ENCODE peak calls at places on chromosomes 16 and 17, in nine cellular contexts. One of them, this sample, is unnamed.

GRCh38 chr17:81912441-81913309 is 1.5 kb upstream of the PCYT2 start:
- DNase-seq in substantia nigra: no peak
- DNase-seq in kidney: no peak
- DNase-seq in NT2/D1: no peak
- DNase-seq in NCI-H460: no peak
- DNase-seq in C1 segment of cervical spinal cord: no peak
- DNase-seq in smooth muscle cell of the brain vasculature: no peak
- DNase-seq in ELR: peak
- DNase-seq in mesendoderm: no peak
- DNase-seq in this sample: no peak

GRCh38 chr16:10972956-10973464 is 28.6 kb downstream of the CLEC16A start:
- DNase-seq in NT2/D1: no peak
- DNase-seq in smooth muscle cell of the brain vasculature: no peak
- DNase-seq in kidney: no peak
- DNase-seq in ELR: no peak
- DNase-seq in mesendoderm: no peak
- DNase-seq in substantia nigra: no peak
- DNase-seq in C1 segment of cervical spinal cord: no peak
- DNase-seq in NCI-H460: no peak
- DNase-seq in this sample: no peak

GRCh38 chr17:63279498-63280230 is 166.4 kb downstream of the CYB561 start:
- DNase-seq in ELR: peak
- DNase-seq in C1 segment of cervical spinal cord: no peak
- DNase-seq in mesendoderm: no peak
- DNase-seq in NCI-H460: no peak
- DNase-seq in NT2/D1: no peak
- DNase-seq in kidney: no peak
- DNase-seq in smooth muscle cell of the brain vasculature: no peak
- DNase-seq in substantia nigra: no peak
- DNase-seq in this sample: no peak

GRCh38 chr16:86994651-86995171 is 322.5 kb downstream of the C16orf95 start:
- DNase-seq in NT2/D1: no peak
- DNase-seq in NCI-H460: no peak
- DNase-seq in ELR: peak
- DNase-seq in kidney: peak
- DNase-seq in mesendoderm: no peak
- DNase-seq in C1 segment of cervical spinal cord: no peak
- DNase-seq in smooth muscle cell of the brain vasculature: peak
- DNase-seq in substantia nigra: no peak
- DNase-seq in this sample: peak

GRCh38 chr17:63476494-63476856 is 386 bp upstream of the ACE start:
- DNase-seq in smooth muscle cell of the brain vasculature: no peak
- DNase-seq in C1 segment of cervical spinal cord: no peak
- DNase-seq in mesendoderm: peak
- DNase-seq in NCI-H460: no peak
- DNase-seq in ELR: peak
- DNase-seq in NT2/D1: no peak
- DNase-seq in kidney: no peak
- DNase-seq in substantia nigra: no peak
- DNase-seq in this sample: peak

GRCh38 chr16:4316732-4317461 is 1.0 kb downstream of the GLIS2 start:
- DNase-seq in substantia nigra: no peak
- DNase-seq in NCI-H460: peak
- DNase-seq in kidney: peak
- DNase-seq in C1 segment of cervical spinal cord: peak
- DNase-seq in ELR: peak
- DNase-seq in smooth muscle cell of the brain vasculature: no peak
- DNase-seq in mesendoderm: no peak
- DNase-seq in NT2/D1: no peak
- DNase-seq in this sample: peak

GRCh38 chr16:73213761-73214480 is 166.0 kb upstream of the ZFHX3 start:
- DNase-seq in NCI-H460: no peak
- DNase-seq in ELR: no peak
- DNase-seq in substantia nigra: no peak
- DNase-seq in smooth muscle cell of the brain vasculature: no peak
- DNase-seq in mesendoderm: no peak
- DNase-seq in NT2/D1: no peak
- DNase-seq in C1 segment of cervical spinal cord: no peak
- DNase-seq in kidney: no peak
- DNase-seq in this sample: no peak

GRCh38 chr17:46024590-46024989 is 25.5 kb downstream of the STH start:
- DNase-seq in mesendoderm: no peak
- DNase-seq in ELR: no peak
- DNase-seq in smooth muscle cell of the brain vasculature: no peak
- DNase-seq in NT2/D1: no peak
- DNase-seq in NCI-H460: no peak
- DNase-seq in substantia nigra: no peak
- DNase-seq in C1 segment of cervical spinal cord: no peak
- DNase-seq in kidney: no peak
- DNase-seq in this sample: no peak

GRCh38 chr17:2571523-2572303 is 21.7 kb upstream of the PAFAH1B1 start:
- DNase-seq in ELR: no peak
- DNase-seq in smooth muscle cell of the brain vasculature: no peak
- DNase-seq in C1 segment of cervical spinal cord: no peak
- DNase-seq in NT2/D1: no peak
- DNase-seq in NCI-H460: no peak
- DNase-seq in mesendoderm: no peak
- DNase-seq in substantia nigra: no peak
- DNase-seq in kidney: no peak
- DNase-seq in this sample: no peak

GRCh38 chr16:82037666-82038065 is 2.6 kb downstream of the HSD17B2 start:
- DNase-seq in NCI-H460: no peak
- DNase-seq in mesendoderm: no peak
- DNase-seq in substantia nigra: no peak
- DNase-seq in NT2/D1: no peak
- DNase-seq in smooth muscle cell of the brain vasculature: no peak
- DNase-seq in C1 segment of cervical spinal cord: no peak
- DNase-seq in ELR: no peak
- DNase-seq in kidney: no peak
- DNase-seq in this sample: no peak

GRCh38 chr17:79544142-79544914 is 66.5 kb downstream of the RBFOX3 start:
- DNase-seq in substantia nigra: no peak
- DNase-seq in NT2/D1: no peak
- DNase-seq in NCI-H460: no peak
- DNase-seq in C1 segment of cervical spinal cord: peak
- DNase-seq in smooth muscle cell of the brain vasculature: no peak
- DNase-seq in ELR: no peak
- DNase-seq in kidney: peak
- DNase-seq in mesendoderm: no peak
- DNase-seq in this sample: no peak

GRCh38 chr16:15055141-15056053 is 477 bp downstream of the NTAN1 start:
- DNase-seq in smooth muscle cell of the brain vasculature: no peak
- DNase-seq in kidney: peak
- DNase-seq in substantia nigra: no peak
- DNase-seq in C1 segment of cervical spinal cord: no peak
- DNase-seq in ELR: peak
- DNase-seq in NCI-H460: no peak
- DNase-seq in mesendoderm: peak
- DNase-seq in NT2/D1: peak
- DNase-seq in this sample: no peak

GRCh38 chr16:66254106-66254505 is 112.4 kb upstream of the CDH5 start:
- DNase-seq in ELR: no peak
- DNase-seq in NT2/D1: no peak
- DNase-seq in NCI-H460: no peak
- DNase-seq in C1 segment of cervical spinal cord: no peak
- DNase-seq in smooth muscle cell of the brain vasculature: no peak
- DNase-seq in substantia nigra: no peak
- DNase-seq in kidney: peak
- DNase-seq in mesendoderm: no peak
- DNase-seq in this sample: no peak

GRCh38 chr17:61806081-61806828 is 57.1 kb downstream of the BRIP1 start:
- DNase-seq in mesendoderm: peak
- DNase-seq in NT2/D1: no peak
- DNase-seq in kidney: no peak
- DNase-seq in C1 segment of cervical spinal cord: no peak
- DNase-seq in NCI-H460: no peak
- DNase-seq in substantia nigra: no peak
- DNase-seq in smooth muscle cell of the brain vasculature: no peak
- DNase-seq in ELR: no peak
- DNase-seq in this sample: no peak

GRCh38 chr17:43545383-43545632 is 832 bp downstream of the ETV4 start:
- DNase-seq in mesendoderm: no peak
- DNase-seq in NCI-H460: no peak
- DNase-seq in smooth muscle cell of the brain vasculature: no peak
- DNase-seq in substantia nigra: no peak
- DNase-seq in kidney: no peak
- DNase-seq in ELR: peak
- DNase-seq in C1 segment of cervical spinal cord: no peak
- DNase-seq in NT2/D1: no peak
- DNase-seq in this sample: no peak

GRCh38 chr16:23514381-23515152 is 4.3 kb upstream of the GGA2 start:
- DNase-seq in C1 segment of cervical spinal cord: no peak
- DNase-seq in NT2/D1: no peak
- DNase-seq in substantia nigra: no peak
- DNase-seq in kidney: peak
- DNase-seq in mesendoderm: no peak
- DNase-seq in NCI-H460: no peak
- DNase-seq in smooth muscle cell of the brain vasculature: no peak
- DNase-seq in ELR: no peak
- DNase-seq in this sample: no peak

GRCh38 chr16:53968454-53968853 is 264.5 kb downstream of the FTO start:
- DNase-seq in NT2/D1: no peak
- DNase-seq in kidney: no peak
- DNase-seq in substantia nigra: no peak
- DNase-seq in ELR: no peak
- DNase-seq in mesendoderm: peak
- DNase-seq in NCI-H460: no peak
- DNase-seq in smooth muscle cell of the brain vasculature: peak
- DNase-seq in C1 segment of cervical spinal cord: no peak
- DNase-seq in this sample: no peak

GRCh38 chr16:85983606-85984005 is 84.6 kb downstream of the IRF8 start:
- DNase-seq in mesendoderm: no peak
- DNase-seq in ELR: no peak
- DNase-seq in kidney: peak
- DNase-seq in substantia nigra: no peak
- DNase-seq in smooth muscle cell of the brain vasculature: no peak
- DNase-seq in NT2/D1: no peak
- DNase-seq in NCI-H460: no peak
- DNase-seq in C1 segment of cervical spinal cord: no peak
- DNase-seq in this sample: no peak

This sample was measured in ACHN.